ENCODE peak calls at places on chromosomes 1 and 21, in nine cellular contexts. Z, A, O, E, S, L, Q, W and V are unnamed samples.

GRCh38 chr1:152347116-152347728 is 12.6 kb downstream of the FLG2 start:
- DNase-seq in Q (peak; percentile 3), W (no peak), O (peak; percentile 79), Z (peak; percentile 77), L (peak; percentile 65), E (peak; percentile 86), A (peak; percentile 16), S (peak; percentile 9), V (peak; percentile 28)

GRCh38 chr1:218518341-218518740 is 173.2 kb downstream of the TGFB2 start:
- DNase-seq in E (no peak), W (no peak), Q (no peak), A (no peak), S (no peak), L (no peak), Z (no peak), O (no peak), V (no peak)

GRCh38 chr1:201999625-202000238 is 10.7 kb upstream of the ELF3 start:
- DNase-seq in W (no peak), Q (peak; percentile 35), E (peak; percentile 65), L (peak; percentile 68), Z (peak; percentile 37), O (peak; percentile 76), S (no peak), A (peak; percentile 5), V (peak; percentile 64)

GRCh38 chr1:174726167-174726879 is 273.4 kb upstream of the CACYBP start:
- DNase-seq in Z (peak; percentile 69), W (no peak), A (no peak), L (no peak), O (peak; percentile 22), E (peak; percentile 76), Q (no peak), S (no peak), V (peak; percentile 54)

GRCh38 chr1:117735045-117735992 is 129.5 kb downstream of the TENT5C start:
- DNase-seq in E (peak; percentile 50), S (no peak), O (peak; percentile 46), W (no peak), A (peak; percentile 21), Z (peak; percentile 36), L (peak; percentile 72), Q (no peak), V (no peak)

GRCh38 chr21:33021667-33022066 is 4.1 kb upstream of the OLIG2 start:
- DNase-seq in S (no peak), A (no peak), Q (no peak), L (no peak), O (no peak), E (no peak), Z (no peak), W (no peak), V (no peak)

GRCh38 chr1:60866884-60867648 is 215.3 kb upstream of the NFIA start:
- DNase-seq in L (no peak), E (no peak), O (peak; percentile 10), S (no peak), Q (no peak), W (no peak), Z (peak; percentile 39), A (no peak), V (no peak)

GRCh38 chr1:47224676-47225399 is 7.2 kb downstream of the TAL1 start:
- DNase-seq in O (no peak), S (no peak), E (no peak), L (peak; percentile 30), Q (no peak), W (no peak), A (no peak), Z (no peak), V (no peak)

GRCh38 chr1:212190169-212190568 is 95.0 kb upstream of the PPP2R5A start:
- DNase-seq in Z (no peak), Q (no peak), E (no peak), W (no peak), A (no peak), L (no peak), S (no peak), O (no peak), V (no peak)

GRCh38 chr21:45847870-45848269 is 133.7 kb upstream of the COL6A1 start:
- DNase-seq in O (no peak), Q (no peak), S (no peak), Z (peak; percentile 16), L (peak; percentile 60), A (no peak), E (no peak), W (no peak), V (peak; percentile 92)

GRCh38 chr1:110050602-110051261 is 16.3 kb downstream of the STRIP1 start:
- DNase-seq in L (no peak), E (no peak), Q (no peak), A (no peak), S (no peak), W (no peak), Z (no peak), O (no peak), V (no peak)

GRCh38 chr1:160376525-160377131 is 9.8 kb downstream of the NHLH1 start:
- DNase-seq in L (peak; percentile 59), O (peak; percentile 73), Z (peak; percentile 94), E (peak; percentile 87), W (no peak), Q (peak; percentile 36), S (no peak), A (peak; percentile 47), V (peak; percentile 91)

GRCh38 chr1:34850382-34850781 is 9.2 kb downstream of the SMIM12 start:
- DNase-seq in Z (no peak), S (no peak), L (no peak), A (no peak), E (no peak), Q (no peak), O (no peak), W (no peak), V (no peak)

GRCh38 chr1:46036894-46037596 is 95.4 kb downstream of the PIK3R3 start:
- DNase-seq in L (peak; percentile 97), Z (peak; percentile 83), Q (peak; percentile 92), O (peak; percentile 79), S (peak; percentile 85), A (peak; percentile 73), E (peak; percentile 90), W (peak; percentile 94), V (peak; percentile 92)

GRCh38 chr1:63624911-63625310 is 31.7 kb downstream of the PGM1 start:
- DNase-seq in L (no peak), W (no peak), Q (no peak), S (no peak), E (no peak), Z (no peak), O (no peak), A (no peak), V (no peak)

GRCh38 chr21:41487082-41487481 is 20.9 kb downstream of the TMPRSS2 start:
- DNase-seq in A (no peak), O (no peak), E (no peak), W (no peak), S (no peak), L (no peak), Z (no peak), Q (no peak), V (no peak)

GRCh38 chr21:25997788-25998611 is 172.6 kb downstream of the APP start:
- DNase-seq in A (no peak), L (no peak), E (no peak), S (no peak), Q (no peak), W (no peak), O (no peak), Z (peak; percentile 98), V (peak; percentile 87)

GRCh38 chr21:27258756-27259429 is 292.0 kb upstream of the ADAMTS5 start:
- DNase-seq in O (no peak), S (no peak), A (no peak), Q (no peak), E (no peak), L (no peak), Z (no peak), W (no peak), V (no peak)

GRCh38 chr21:14353712-14354111 is 29.2 kb downstream of the HSPA13 start:
- DNase-seq in O (peak; percentile 5), E (no peak), S (no peak), Q (no peak), W (no peak), Z (no peak), L (no peak), A (no peak), V (no peak)

GRCh38 chr1:17755120-17755519 is at the start of gene ACTL8:
- DNase-seq in S (no peak), A (no peak), W (no peak), Z (no peak), E (peak; percentile 72), L (no peak), O (no peak), Q (no peak), V (no peak)

GRCh38 chr1:38941093-38941492 is 537 bp downstream of the RHBDL2 start:
- DNase-seq in A (no peak), W (no peak), L (no peak), S (no peak), O (no peak), Z (no peak), E (no peak), Q (no peak), V (no peak)

GRCh38 chr1:32893198-32894018 is 7.1 kb downstream of the HPCA start:
- DNase-seq in O (peak; percentile 20), E (no peak), L (peak; percentile 53), S (no peak), Z (no peak), Q (peak; percentile 39), A (no peak), W (peak; percentile 77), V (peak; percentile 51)

GRCh38 chr1:172359531-172359991 is 60.9 kb upstream of the C1orf105 start:
- DNase-seq in W (no peak), E (no peak), S (no peak), Z (peak; percentile 49), O (peak; percentile 34), A (no peak), L (no peak), Q (no peak), V (peak; percentile 83)

GRCh38 chr1:154141240-154141639 is 13.6 kb downstream of the NUP210L start:
- DNase-seq in A (no peak), W (no peak), S (no peak), O (no peak), E (no peak), Z (no peak), Q (no peak), L (no peak), V (no peak)

GRCh38 chr1:236950365-236950764 is 53.9 kb downstream of the MT1HL1 start:
- DNase-seq in E (no peak), A (no peak), Z (no peak), L (no peak), W (no peak), O (no peak), Q (no peak), S (no peak), V (peak; percentile 83)

GRCh38 chr1:87185077-87185476 is 143.6 kb upstream of the LMO4 start:
- DNase-seq in Q (no peak), Z (no peak), O (no peak), W (no peak), A (no peak), L (no peak), E (no peak), S (no peak), V (no peak)

GRCh38 chr1:162335126-162335525 is 41.5 kb downstream of the SPATA46 start:
- DNase-seq in S (no peak), E (no peak), Q (no peak), Z (peak; percentile 25), W (no peak), O (no peak), A (no peak), L (no peak), V (no peak)

GRCh38 chr1:202616355-202616910 is 93.8 kb downstream of the SYT2 start:
- DNase-seq in L (no peak), A (no peak), O (no peak), Q (no peak), W (no peak), E (peak; percentile 16), S (no peak), Z (no peak), V (no peak)

GRCh38 chr1:219582310-219582709 is 30.6 kb downstream of the ZC3H11B start:
- DNase-seq in W (no peak), Q (no peak), S (no peak), L (no peak), Z (no peak), E (no peak), O (peak; percentile 6), A (no peak), V (no peak)

GRCh38 chr1:174791863-174792262 is 207.9 kb upstream of the CACYBP start:
- DNase-seq in L (no peak), W (no peak), E (no peak), S (no peak), Q (no peak), O (no peak), Z (no peak), A (no peak), V (no peak)

GRCh38 chr1:12524266-12524665 is 93.7 kb downstream of the DHRS3 start:
- DNase-seq in Z (no peak), S (no peak), Q (no peak), W (no peak), O (no peak), E (no peak), L (no peak), A (no peak), V (no peak)